ENCODE peak calls at places on chromosomes 5 and 9, in seven cellular contexts. One of them, this sample, is unnamed.

GRCh38 chr5:108659531-108659930 is 88.2 kb upstream of the FER start:
- DNase-seq in tibial artery: no peak
- DNase-seq in heart left ventricle: no peak
- DNase-seq in foreskin keratinocyte: no peak
- DNase-seq in keratinocyte: no peak
- DNase-seq in thyroid gland: no peak
- DNase-seq in progenitor cell of endocrine pancreas: no peak
- DNase-seq in this sample: no peak

GRCh38 chr5:24644757-24645156 is at the start of gene CDH10:
- DNase-seq in thyroid gland: no peak
- DNase-seq in tibial artery: no peak
- DNase-seq in keratinocyte: no peak
- DNase-seq in heart left ventricle: no peak
- DNase-seq in progenitor cell of endocrine pancreas: peak
- DNase-seq in foreskin keratinocyte: peak
- DNase-seq in this sample: no peak

GRCh38 chr5:111227805-111228204 is 3.6 kb downstream of the CAMK4 start:
- DNase-seq in tibial artery: no peak
- DNase-seq in foreskin keratinocyte: peak
- DNase-seq in thyroid gland: no peak
- DNase-seq in heart left ventricle: no peak
- DNase-seq in keratinocyte: no peak
- DNase-seq in progenitor cell of endocrine pancreas: no peak
- DNase-seq in this sample: no peak

GRCh38 chr9:87713278-87713989 is 12.5 kb upstream of the CTSL start:
- DNase-seq in thyroid gland: peak
- DNase-seq in progenitor cell of endocrine pancreas: no peak
- DNase-seq in heart left ventricle: peak
- DNase-seq in tibial artery: peak
- DNase-seq in keratinocyte: peak
- DNase-seq in foreskin keratinocyte: peak
- DNase-seq in this sample: no peak

GRCh38 chr9:82582693-82583092 is 480.2 kb downstream of the RASEF start:
- DNase-seq in foreskin keratinocyte: no peak
- DNase-seq in heart left ventricle: no peak
- DNase-seq in tibial artery: no peak
- DNase-seq in progenitor cell of endocrine pancreas: no peak
- DNase-seq in keratinocyte: no peak
- DNase-seq in thyroid gland: no peak
- DNase-seq in this sample: no peak

GRCh38 chr9:94623253-94623652 is 16.1 kb downstream of the FBP1 start:
- DNase-seq in keratinocyte: no peak
- DNase-seq in heart left ventricle: no peak
- DNase-seq in tibial artery: no peak
- DNase-seq in progenitor cell of endocrine pancreas: peak
- DNase-seq in thyroid gland: peak
- DNase-seq in foreskin keratinocyte: no peak
- DNase-seq in this sample: no peak

GRCh38 chr5:43193171-43193951 is 1.3 kb downstream of the NIM1K start:
- DNase-seq in foreskin keratinocyte: peak
- DNase-seq in heart left ventricle: no peak
- DNase-seq in progenitor cell of endocrine pancreas: no peak
- DNase-seq in thyroid gland: peak
- DNase-seq in tibial artery: no peak
- DNase-seq in keratinocyte: peak
- DNase-seq in this sample: no peak

GRCh38 chr5:142944140-142944539 is 174.0 kb downstream of the ARHGAP26 start:
- DNase-seq in foreskin keratinocyte: peak
- DNase-seq in tibial artery: no peak
- DNase-seq in keratinocyte: no peak
- DNase-seq in thyroid gland: no peak
- DNase-seq in heart left ventricle: no peak
- DNase-seq in progenitor cell of endocrine pancreas: no peak
- DNase-seq in this sample: no peak

GRCh38 chr9:112125961-112126388 is 49.1 kb downstream of the SUSD1 start:
- DNase-seq in tibial artery: no peak
- DNase-seq in heart left ventricle: no peak
- DNase-seq in foreskin keratinocyte: no peak
- DNase-seq in progenitor cell of endocrine pancreas: no peak
- DNase-seq in keratinocyte: no peak
- DNase-seq in thyroid gland: no peak
- DNase-seq in this sample: no peak

GRCh38 chr9:112332977-112333638 is at the start of gene PTBP3:
- DNase-seq in heart left ventricle: peak
- DNase-seq in keratinocyte: no peak
- DNase-seq in thyroid gland: peak
- DNase-seq in foreskin keratinocyte: peak
- DNase-seq in progenitor cell of endocrine pancreas: peak
- DNase-seq in tibial artery: peak
- DNase-seq in this sample: peak

GRCh38 chr9:94108584-94108983 is 24.3 kb downstream of the PTPDC1 start:
- DNase-seq in heart left ventricle: peak
- DNase-seq in tibial artery: peak
- DNase-seq in thyroid gland: peak
- DNase-seq in keratinocyte: no peak
- DNase-seq in progenitor cell of endocrine pancreas: no peak
- DNase-seq in foreskin keratinocyte: no peak
- DNase-seq in this sample: no peak

GRCh38 chr5:105817416-105817815 is 1853.3 kb downstream of the EFNA5 start:
- DNase-seq in tibial artery: no peak
- DNase-seq in heart left ventricle: no peak
- DNase-seq in keratinocyte: no peak
- DNase-seq in thyroid gland: no peak
- DNase-seq in foreskin keratinocyte: no peak
- DNase-seq in progenitor cell of endocrine pancreas: no peak
- DNase-seq in this sample: no peak

GRCh38 chr5:1011226-1011631 is 2.6 kb downstream of the NKD2 start:
- DNase-seq in keratinocyte: no peak
- DNase-seq in heart left ventricle: peak
- DNase-seq in progenitor cell of endocrine pancreas: peak
- DNase-seq in foreskin keratinocyte: no peak
- DNase-seq in tibial artery: no peak
- DNase-seq in thyroid gland: peak
- DNase-seq in this sample: no peak

GRCh38 chr9:90003046-90003355 is 398.2 kb downstream of the GADD45G start:
- DNase-seq in thyroid gland: peak
- DNase-seq in foreskin keratinocyte: no peak
- DNase-seq in progenitor cell of endocrine pancreas: no peak
- DNase-seq in keratinocyte: no peak
- DNase-seq in heart left ventricle: no peak
- DNase-seq in tibial artery: peak
- DNase-seq in this sample: peak

GRCh38 chr5:135240283-135240633 is 158.8 kb downstream of the MACROH2A1 start:
- DNase-seq in keratinocyte: no peak
- DNase-seq in heart left ventricle: no peak
- DNase-seq in progenitor cell of endocrine pancreas: no peak
- DNase-seq in thyroid gland: no peak
- DNase-seq in foreskin keratinocyte: no peak
- DNase-seq in tibial artery: peak
- DNase-seq in this sample: no peak

GRCh38 chr5:139549162-139549894 is 11.8 kb upstream of the UBE2D2 start:
- DNase-seq in keratinocyte: no peak
- DNase-seq in thyroid gland: no peak
- DNase-seq in tibial artery: no peak
- DNase-seq in progenitor cell of endocrine pancreas: no peak
- DNase-seq in heart left ventricle: no peak
- DNase-seq in foreskin keratinocyte: no peak
- DNase-seq in this sample: no peak

GRCh38 chr5:62522811-62523210 is 55.8 kb upstream of the LRRC70 start:
- DNase-seq in thyroid gland: no peak
- DNase-seq in keratinocyte: no peak
- DNase-seq in foreskin keratinocyte: no peak
- DNase-seq in progenitor cell of endocrine pancreas: no peak
- DNase-seq in tibial artery: no peak
- DNase-seq in heart left ventricle: no peak
- DNase-seq in this sample: no peak

GRCh38 chr5:157670662-157671591 is at the start of gene C5orf52:
- DNase-seq in heart left ventricle: peak
- DNase-seq in progenitor cell of endocrine pancreas: no peak
- DNase-seq in keratinocyte: no peak
- DNase-seq in thyroid gland: peak
- DNase-seq in foreskin keratinocyte: no peak
- DNase-seq in tibial artery: no peak
- DNase-seq in this sample: peak

GRCh38 chr9:32939576-32939975 is 61.9 kb downstream of the APTX start:
- DNase-seq in keratinocyte: no peak
- DNase-seq in thyroid gland: no peak
- DNase-seq in progenitor cell of endocrine pancreas: no peak
- DNase-seq in heart left ventricle: no peak
- DNase-seq in tibial artery: no peak
- DNase-seq in foreskin keratinocyte: peak
- DNase-seq in this sample: no peak

GRCh38 chr9:93827545-93828330 is 127.4 kb downstream of the BARX1 start:
- DNase-seq in thyroid gland: peak
- DNase-seq in progenitor cell of endocrine pancreas: peak
- DNase-seq in keratinocyte: no peak
- DNase-seq in foreskin keratinocyte: no peak
- DNase-seq in heart left ventricle: peak
- DNase-seq in tibial artery: no peak
- DNase-seq in this sample: no peak

GRCh38 chr9:965497-965896 is 11.0 kb upstream of the DMRT3 start:
- DNase-seq in thyroid gland: peak
- DNase-seq in foreskin keratinocyte: no peak
- DNase-seq in heart left ventricle: no peak
- DNase-seq in tibial artery: no peak
- DNase-seq in keratinocyte: no peak
- DNase-seq in progenitor cell of endocrine pancreas: no peak
- DNase-seq in this sample: no peak

GRCh38 chr5:132103380-132103951 is 29.9 kb downstream of the CSF2 start:
- DNase-seq in tibial artery: peak
- DNase-seq in heart left ventricle: peak
- DNase-seq in thyroid gland: peak
- DNase-seq in keratinocyte: peak
- DNase-seq in foreskin keratinocyte: peak
- DNase-seq in progenitor cell of endocrine pancreas: no peak
- DNase-seq in this sample: no peak
- TF ChIP-seq CTCF in tibial artery: no peak
- TF ChIP-seq CTCF in heart left ventricle: no peak
- TF ChIP-seq CTCF in thyroid gland: no peak
- TF ChIP-seq CTCF in keratinocyte: peak
- TF ChIP-seq CTCF in foreskin keratinocyte: peak
- TF ChIP-seq CTCF in progenitor cell of endocrine pancreas: no peak
- TF ChIP-seq CTCF in this sample: no peak

GRCh38 chr9:125119643-125120286 is 23.6 kb downstream of the SCAI start:
- DNase-seq in keratinocyte: no peak
- DNase-seq in heart left ventricle: no peak
- DNase-seq in tibial artery: no peak
- DNase-seq in progenitor cell of endocrine pancreas: no peak
- DNase-seq in thyroid gland: no peak
- DNase-seq in foreskin keratinocyte: no peak
- DNase-seq in this sample: no peak
- TF ChIP-seq CTCF in keratinocyte: no peak
- TF ChIP-seq CTCF in heart left ventricle: no peak
- TF ChIP-seq CTCF in tibial artery: no peak
- TF ChIP-seq CTCF in progenitor cell of endocrine pancreas: no peak
- TF ChIP-seq CTCF in thyroid gland: no peak
- TF ChIP-seq CTCF in foreskin keratinocyte: peak
- TF ChIP-seq CTCF in this sample: no peak

GRCh38 chr5:161676109-161676508 is 9.4 kb upstream of the GABRA6 start:
- DNase-seq in foreskin keratinocyte: no peak
- DNase-seq in tibial artery: no peak
- DNase-seq in keratinocyte: no peak
- DNase-seq in thyroid gland: no peak
- DNase-seq in heart left ventricle: no peak
- DNase-seq in progenitor cell of endocrine pancreas: no peak
- DNase-seq in this sample: no peak
- TF ChIP-seq CTCF in foreskin keratinocyte: no peak
- TF ChIP-seq CTCF in tibial artery: no peak
- TF ChIP-seq CTCF in keratinocyte: peak
- TF ChIP-seq CTCF in thyroid gland: no peak
- TF ChIP-seq CTCF in heart left ventricle: peak
- TF ChIP-seq CTCF in progenitor cell of endocrine pancreas: peak
- TF ChIP-seq CTCF in this sample: no peak

GRCh38 chr9:14440062-14440461 is 126.1 kb upstream of the NFIB start:
- DNase-seq in tibial artery: no peak
- DNase-seq in foreskin keratinocyte: no peak
- DNase-seq in keratinocyte: no peak
- DNase-seq in progenitor cell of endocrine pancreas: no peak
- DNase-seq in thyroid gland: no peak
- DNase-seq in heart left ventricle: no peak
- DNase-seq in this sample: no peak

GRCh38 chr9:14438232-14438966 is 124.5 kb upstream of the NFIB start:
- DNase-seq in keratinocyte: no peak
- DNase-seq in foreskin keratinocyte: no peak
- DNase-seq in progenitor cell of endocrine pancreas: no peak
- DNase-seq in tibial artery: no peak
- DNase-seq in heart left ventricle: no peak
- DNase-seq in thyroid gland: no peak
- DNase-seq in this sample: no peak

GRCh38 chr9:14439555-14439954 is 125.6 kb upstream of the NFIB start:
- DNase-seq in tibial artery: no peak
- DNase-seq in heart left ventricle: no peak
- DNase-seq in thyroid gland: no peak
- DNase-seq in progenitor cell of endocrine pancreas: no peak
- DNase-seq in foreskin keratinocyte: no peak
- DNase-seq in keratinocyte: no peak
- DNase-seq in this sample: no peak

GRCh38 chr9:14445946-14446345 is 132.0 kb upstream of the NFIB start:
- DNase-seq in thyroid gland: no peak
- DNase-seq in keratinocyte: no peak
- DNase-seq in foreskin keratinocyte: no peak
- DNase-seq in heart left ventricle: no peak
- DNase-seq in tibial artery: no peak
- DNase-seq in progenitor cell of endocrine pancreas: no peak
- DNase-seq in this sample: no peak

DNA sequence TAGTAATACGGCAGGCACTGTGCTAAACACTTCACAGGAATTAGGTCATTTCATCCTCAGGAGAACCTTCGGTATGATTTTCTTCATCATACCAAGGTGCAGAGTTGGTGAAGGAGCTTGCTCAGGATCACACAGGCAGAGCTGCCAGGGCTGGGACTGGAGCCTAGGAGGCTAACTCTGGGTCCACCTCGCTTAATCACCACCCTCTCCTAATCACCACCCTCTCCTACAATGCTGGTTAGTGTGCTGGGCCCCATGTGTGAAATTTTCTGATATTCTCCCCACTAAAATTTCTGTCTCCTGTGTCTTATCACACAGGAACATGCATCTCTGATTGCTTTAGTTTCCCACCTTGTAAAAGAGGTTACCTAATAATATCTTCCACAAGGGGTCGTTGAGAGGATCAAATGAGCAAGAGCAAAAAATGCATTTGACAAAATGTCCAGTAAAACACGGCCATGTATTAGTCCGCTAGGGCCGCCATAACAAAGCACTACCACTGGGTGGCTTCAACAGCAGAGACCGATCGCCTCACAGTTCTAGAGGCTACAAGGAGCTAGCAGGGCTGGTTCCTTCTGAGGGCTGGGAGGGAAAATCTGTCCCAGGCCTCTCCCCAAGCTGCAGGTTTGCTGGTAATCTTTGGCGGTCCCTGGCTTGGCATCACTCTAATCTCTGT is 128.2 kb upstream of the NFIB start:
- DNase-seq in foreskin keratinocyte: no peak
- DNase-seq in progenitor cell of endocrine pancreas: no peak
- DNase-seq in thyroid gland: no peak
- DNase-seq in tibial artery: no peak
- DNase-seq in keratinocyte: no peak
- DNase-seq in heart left ventricle: no peak
- DNase-seq in this sample: no peak
- TF ChIP-seq CTCF in foreskin keratinocyte: peak
- TF ChIP-seq CTCF in progenitor cell of endocrine pancreas: peak
- TF ChIP-seq CTCF in thyroid gland: no peak
- TF ChIP-seq CTCF in tibial artery: no peak
- TF ChIP-seq CTCF in keratinocyte: peak
- TF ChIP-seq CTCF in heart left ventricle: no peak
- TF ChIP-seq CTCF in this sample: no peak

This sample was measured in prostate gland.